ENCODE peak calls at places on chromosomes 11 and 22, in nine cellular contexts. B is chondrocyte; Z is NCI-H1105 treated with DMSO at 0.1 percent for 48 hours; P is HEK293T; U is RWPE1; O is activated CD4-positive, alpha-beta T cell treated with anti-CD3 and anti-CD28 coated beads for 1 hour; R is cardiac muscle cell; K is AG08395; H is NCI-H460. T is an unnamed sample.

GRCh38 chr11:10326080-10326964 is 21.4 kb downstream of the ADM start:
- DNase-seq in B (no peak), Z (no peak), P (no peak), U (no peak), O (no peak), R (no peak), K (no peak), H (no peak), T (no peak)

GRCh38 chr22:22228921-22229320 is 15.7 kb upstream of the VPREB1 start:
- DNase-seq in B (no peak), Z (no peak), P (no peak), U (no peak), O (no peak), R (no peak), K (no peak), H (no peak), T (no peak)

GRCh38 chr22:17949926-17950473 is 74.4 kb downstream of the MICAL3 start:
- DNase-seq in B (no peak), Z (no peak), P (no peak), U (no peak), O (no peak), R (no peak), K (peak), H (no peak), T (no peak)

GRCh38 chr11:35856259-35856658 is 87.6 kb upstream of the LDLRAD3 start:
- DNase-seq in B (no peak), Z (no peak), P (no peak), U (no peak), O (no peak), R (no peak), K (no peak), H (no peak), T (no peak)

GRCh38 chr11:63553759-63554158 is 9.4 kb downstream of the PLAAT2 start:
- DNase-seq in B (no peak), Z (no peak), P (no peak), U (no peak), O (peak), R (no peak), K (no peak), H (no peak), T (no peak)

GRCh38 chr11:68825603-68826002 is 16.1 kb downstream of the CPT1A start:
- DNase-seq in B (no peak), Z (no peak), P (no peak), U (no peak), O (peak), R (peak), K (no peak), H (no peak), T (no peak)

GRCh38 chr22:37896181-37896592 is 9.9 kb upstream of the MICALL1 start:
- DNase-seq in B (no peak), Z (no peak), P (no peak), U (peak), O (peak), R (no peak), K (no peak), H (no peak), T (peak)

GRCh38 chr11:122180435-122180834 is 64.4 kb upstream of the BLID start:
- DNase-seq in B (no peak), Z (no peak), P (no peak), U (peak), O (no peak), R (no peak), K (peak), H (peak), T (no peak)

GRCh38 chr11:1194231-1194976 is 28.5 kb upstream of the MUC5B start:
- DNase-seq in B (no peak), Z (no peak), P (no peak), U (no peak), O (no peak), R (no peak), K (no peak), H (no peak), T (no peak)

GRCh38 chr11:3132271-3132781 is 32.8 kb downstream of the OSBPL5 start:
- DNase-seq in B (no peak), Z (no peak), P (no peak), U (no peak), O (no peak), R (no peak), K (no peak), H (no peak), T (no peak)

GRCh38 chr11:72814831-72815618 is 814 bp downstream of the ATG16L2 start:
- DNase-seq in B (peak), Z (peak), P (peak), U (no peak), O (peak), R (peak), K (peak), H (peak), T (no peak)

GRCh38 chr11:85791326-85791990 is 19.5 kb downstream of the SYTL2 start:
- DNase-seq in B (no peak), Z (no peak), P (no peak), U (no peak), O (no peak), R (no peak), K (no peak), H (no peak), T (no peak)

GRCh38 chr11:134343646-134344045 is 11.9 kb downstream of the GLB1L2 start:
- DNase-seq in B (no peak), Z (no peak), P (no peak), U (no peak), O (no peak), R (no peak), K (no peak), H (no peak), T (no peak)

GRCh38 chr22:29070490-29070889 is 2.3 kb upstream of the KREMEN1 start:
- DNase-seq in B (no peak), Z (no peak), P (no peak), U (no peak), O (no peak), R (no peak), K (no peak), H (no peak), T (no peak)

GRCh38 chr11:73157141-73158010 is 15.3 kb upstream of the FCHSD2 start:
- DNase-seq in B (peak), Z (no peak), P (no peak), U (no peak), O (no peak), R (peak), K (peak), H (no peak), T (no peak)

GRCh38 chr22:25898707-25899365 is 156.8 kb downstream of the MYO18B start:
- DNase-seq in B (no peak), Z (no peak), P (peak), U (no peak), O (no peak), R (peak), K (no peak), H (no peak), T (no peak)

GRCh38 chr11:100563541-100564280 is 123.4 kb upstream of the ARHGAP42 start:
- DNase-seq in B (no peak), Z (no peak), P (no peak), U (no peak), O (no peak), R (no peak), K (no peak), H (no peak), T (no peak)

GRCh38 chr11:12598330-12599256 is 75.6 kb upstream of the TEAD1 start:
- DNase-seq in B (no peak), Z (no peak), P (no peak), U (no peak), O (no peak), R (no peak), K (peak), H (no peak), T (no peak)

GRCh38 chr11:69983897-69984438 is 94.1 kb upstream of the ANO1 start:
- DNase-seq in B (peak), Z (no peak), P (no peak), U (no peak), O (no peak), R (no peak), K (no peak), H (no peak), T (no peak)

GRCh38 chr11:117300773-117301172 is 9.6 kb downstream of the BACE1-AS start:
- DNase-seq in B (no peak), Z (no peak), P (no peak), U (no peak), O (no peak), R (no peak), K (no peak), H (no peak), T (no peak)

GRCh38 chr11:30041171-30041570 is 24.3 kb upstream of the KCNA4 start:
- DNase-seq in B (no peak), Z (no peak), P (no peak), U (no peak), O (no peak), R (no peak), K (no peak), H (no peak), T (no peak)

GRCh38 chr22:29080061-29080975 is 7.5 kb downstream of the KREMEN1 start:
- DNase-seq in B (no peak), Z (peak), P (peak), U (no peak), O (no peak), R (no peak), K (no peak), H (no peak), T (no peak)

GRCh38 chr22:18058770-18059169 is 19.0 kb upstream of the PEX26 start:
- DNase-seq in B (peak), Z (no peak), P (no peak), U (no peak), O (no peak), R (no peak), K (no peak), H (no peak), T (no peak)

GRCh38 chr11:57325735-57326048 is 940 bp upstream of the TNKS1BP1 start:
- DNase-seq in B (no peak), Z (no peak), P (peak), U (no peak), O (no peak), R (no peak), K (no peak), H (no peak), T (no peak)

GRCh38 chr11:27471067-27471587 is 1.5 kb downstream of the LGR4 start:
- DNase-seq in B (no peak), Z (no peak), P (no peak), U (no peak), O (no peak), R (peak), K (no peak), H (no peak), T (no peak)

GRCh38 chr22:18120941-18121340 is 10.3 kb downstream of the TUBA8 start:
- DNase-seq in B (no peak), Z (no peak), P (no peak), U (no peak), O (no peak), R (no peak), K (no peak), H (no peak), T (no peak)

GRCh38 chr11:75298191-75298590 is 53.3 kb downstream of the ARRB1 start:
- DNase-seq in B (no peak), Z (peak), P (no peak), U (no peak), O (no peak), R (no peak), K (no peak), H (no peak), T (no peak)

GRCh38 chr11:63805844-63806415 is 7.3 kb upstream of the SPINDOC start:
- DNase-seq in B (no peak), Z (no peak), P (no peak), U (no peak), O (no peak), R (no peak), K (peak), H (no peak), T (no peak)

GRCh38 chr11:102513869-102514268 is 16.7 kb downstream of the MMP7 start:
- DNase-seq in B (no peak), Z (peak), P (no peak), U (no peak), O (no peak), R (no peak), K (no peak), H (peak), T (no peak)

GRCh38 chr11:134406264-134407185 is 5.5 kb downstream of the B3GAT1 start:
- DNase-seq in B (peak), Z (no peak), P (no peak), U (peak), O (no peak), R (no peak), K (no peak), H (no peak), T (no peak)

GRCh38 chr22:45742866-45743450 is 71.3 kb downstream of the ATXN10 start:
- DNase-seq in B (no peak), Z (no peak), P (no peak), U (peak), O (no peak), R (no peak), K (peak), H (peak), T (peak)

GRCh38 chr22:50725597-50725996 is 12.4 kb upstream of the ACR start:
- DNase-seq in B (no peak), Z (no peak), P (no peak), U (no peak), O (no peak), R (no peak), K (no peak), H (no peak), T (no peak)

GRCh38 chr11:1573077-1573846 is 1.2 kb upstream of the DUSP8 start:
- DNase-seq in B (no peak), Z (peak), P (no peak), U (no peak), O (peak), R (no peak), K (no peak), H (no peak), T (no peak)

GRCh38 chr22:30420401-30421178 is 5.0 kb upstream of the MTFP1 start:
- DNase-seq in B (no peak), Z (no peak), P (no peak), U (peak), O (no peak), R (no peak), K (peak), H (no peak), T (no peak)

GRCh38 chr11:126466288-126467045 is 111.0 kb downstream of the ST3GAL4 start:
- DNase-seq in B (no peak), Z (no peak), P (no peak), U (no peak), O (no peak), R (no peak), K (no peak), H (no peak), T (no peak)

GRCh38 chr11:57276169-57276854 is 39.3 kb upstream of the APLNR start:
- DNase-seq in B (no peak), Z (no peak), P (no peak), U (no peak), O (no peak), R (no peak), K (no peak), H (no peak), T (no peak)

GRCh38 chr11:75576445-75577049 is 14.5 kb downstream of the SERPINH1 start:
- DNase-seq in B (no peak), Z (no peak), P (no peak), U (no peak), O (no peak), R (no peak), K (peak), H (no peak), T (no peak)

GRCh38 chr11:120191058-120191457 is 19.8 kb upstream of the OAF start:
- DNase-seq in B (no peak), Z (no peak), P (no peak), U (no peak), O (no peak), R (no peak), K (no peak), H (no peak), T (no peak)

GRCh38 chr11:69449320-69450063 is 32.0 kb upstream of the LINC01488 start:
- DNase-seq in B (no peak), Z (no peak), P (no peak), U (no peak), O (no peak), R (peak), K (peak), H (no peak), T (no peak)

GRCh38 chr22:48943567-48944432 is 883.9 kb downstream of the BRD1 start:
- DNase-seq in B (peak), Z (no peak), P (peak), U (no peak), O (no peak), R (peak), K (no peak), H (peak), T (no peak)